ENCODE peak calls at places on chromosomes 2 and 18, in five cellular contexts. S, K, H, J and V are unnamed samples.

GRCh38 chr18:55079067-55079466 is 119.8 kb upstream of the CCDC68 start:
- DNase-seq in K (no peak), S (no peak), J (no peak), H (no peak), V (no peak)

GRCh38 chr2:41966431-41966893 is 81.4 kb upstream of the PKDCC start:
- DNase-seq in H (no peak), J (peak; percentile 73), K (peak; percentile 27), S (peak; percentile 71), V (peak; percentile 95)

GRCh38 chr2:1233280-1233679 is 180.0 kb upstream of the TPO start:
- DNase-seq in S (no peak), J (no peak), K (no peak), H (no peak), V (no peak)

GRCh38 chr2:224196789-224197188 is 157.7 kb upstream of the SERPINE2 start:
- DNase-seq in S (no peak), H (no peak), K (no peak), J (no peak), V (no peak)

GRCh38 chr2:239517686-239518085 is 116.9 kb upstream of the HDAC4 start:
- DNase-seq in S (no peak), J (no peak), K (no peak), H (no peak), V (no peak)

GRCh38 chr18:78296152-78296551 is 683.5 kb upstream of the SALL3 start:
- DNase-seq in S (no peak), K (no peak), H (no peak), J (no peak), V (no peak)

GRCh38 chr18:48933578-48934399 is 17.0 kb downstream of the SMAD7 start:
- DNase-seq in S (no peak), H (no peak), J (no peak), K (no peak), V (no peak)

GRCh38 chr2:144509548-144510205 is 10.2 kb downstream of the ZEB2 start:
- DNase-seq in J (no peak), K (no peak), H (no peak), S (no peak), V (no peak)

GRCh38 chr2:172985139-172985874 is 90.3 kb upstream of the MAP3K20 start:
- DNase-seq in K (no peak), S (peak; percentile 72), J (no peak), H (no peak), V (no peak)

GRCh38 chr18:23232331-23232730 is 97.0 kb downstream of the CABLES1 start:
- DNase-seq in H (peak; percentile 54), J (no peak), S (no peak), K (no peak), V (no peak)

GRCh38 chr2:60391250-60392013 is 162.0 kb downstream of the BCL11A start:
- DNase-seq in H (no peak), K (no peak), J (no peak), S (no peak), V (no peak)

GRCh38 chr2:88022522-88022921 is 6.2 kb upstream of the RNU2-63P start:
- DNase-seq in K (no peak), H (no peak), J (peak; percentile 37), S (no peak), V (no peak)

GRCh38 chr2:177030391-177031000 is 182.1 kb upstream of the HNRNPA3 start:
- DNase-seq in K (no peak), J (no peak), S (no peak), H (no peak), V (no peak)

GRCh38 chr2:163469561-163469962 is 266.2 kb downstream of the FIGN start:
- DNase-seq in K (no peak), H (no peak), S (no peak), J (no peak), V (no peak)

GRCh38 chr2:31347788-31348187 is 66.8 kb downstream of the XDH start:
- DNase-seq in S (no peak), H (no peak), J (no peak), K (no peak), V (no peak)

GRCh38 chr18:70693196-70693595 is 404.4 kb downstream of the SOCS6 start:
- DNase-seq in K (no peak), J (no peak), S (no peak), H (no peak), V (no peak)

GRCh38 chr2:70903641-70904340 is 31.9 kb upstream of the ATP6V1B1 start:
- DNase-seq in S (no peak), H (no peak), J (no peak), K (no peak), V (no peak)

GRCh38 chr2:70902579-70902978 is 33.1 kb upstream of the ATP6V1B1 start:
- DNase-seq in H (no peak), S (no peak), J (no peak), K (no peak), V (no peak)

GRCh38 chr2:70902067-70902442 is 33.6 kb upstream of the ATP6V1B1 start:
- DNase-seq in S (no peak), K (no peak), H (no peak), J (no peak), V (no peak)

GRCh38 chr2:70903171-70903570 is 32.5 kb upstream of the ATP6V1B1 start:
- DNase-seq in J (no peak), H (no peak), K (no peak), S (no peak), V (no peak)

GRCh38 chr2:70901235-70902066 is 34.2 kb upstream of the ATP6V1B1 start:
- DNase-seq in H (no peak), S (no peak), K (no peak), J (no peak), V (no peak)
- TF ChIP-seq POLR2A in H (no peak), S (no peak), K (no peak), J (no peak), V (no peak)

GRCh38 chr2:231707625-231708049 is 688 bp upstream of the PTMA start:
- DNase-seq in H (no peak), S (no peak), K (peak; percentile 67), J (no peak), V (peak; percentile 93)
- TF ChIP-seq POLR2A in H (no peak), S (peak; percentile 83), K (peak; percentile 79), J (peak; percentile 5), V (peak; percentile 80)

GRCh38 chr18:8704361-8705279 is 736 bp upstream of the MTCL1 start:
- DNase-seq in S (peak; percentile 93), J (peak; percentile 89), K (peak; percentile 88), H (no peak), V (peak; percentile 91)
- TF ChIP-seq POLR2A in S (peak; percentile 58), J (peak; percentile 36), K (peak; percentile 68), H (no peak), V (no peak)

GRCh38 chr2:74481432-74481831 is 1.4 kb downstream of the CCDC142 start:
- DNase-seq in K (no peak), S (no peak), J (no peak), H (no peak), V (no peak)

GRCh38 chr2:74481961-74482800 is 617 bp downstream of the CCDC142 start:
- DNase-seq in J (peak; percentile 35), H (no peak), K (no peak), S (no peak), V (no peak)

GRCh38 chr2:74488643-74489481 is 6.0 kb downstream of the TTC31 start:
- DNase-seq in S (peak; percentile 87), J (no peak), K (no peak), H (no peak), V (no peak)

GRCh38 chr2:74486141-74486540 is 3.3 kb downstream of the TTC31 start:
- DNase-seq in J (no peak), H (no peak), S (no peak), K (no peak), V (no peak)

DNA sequence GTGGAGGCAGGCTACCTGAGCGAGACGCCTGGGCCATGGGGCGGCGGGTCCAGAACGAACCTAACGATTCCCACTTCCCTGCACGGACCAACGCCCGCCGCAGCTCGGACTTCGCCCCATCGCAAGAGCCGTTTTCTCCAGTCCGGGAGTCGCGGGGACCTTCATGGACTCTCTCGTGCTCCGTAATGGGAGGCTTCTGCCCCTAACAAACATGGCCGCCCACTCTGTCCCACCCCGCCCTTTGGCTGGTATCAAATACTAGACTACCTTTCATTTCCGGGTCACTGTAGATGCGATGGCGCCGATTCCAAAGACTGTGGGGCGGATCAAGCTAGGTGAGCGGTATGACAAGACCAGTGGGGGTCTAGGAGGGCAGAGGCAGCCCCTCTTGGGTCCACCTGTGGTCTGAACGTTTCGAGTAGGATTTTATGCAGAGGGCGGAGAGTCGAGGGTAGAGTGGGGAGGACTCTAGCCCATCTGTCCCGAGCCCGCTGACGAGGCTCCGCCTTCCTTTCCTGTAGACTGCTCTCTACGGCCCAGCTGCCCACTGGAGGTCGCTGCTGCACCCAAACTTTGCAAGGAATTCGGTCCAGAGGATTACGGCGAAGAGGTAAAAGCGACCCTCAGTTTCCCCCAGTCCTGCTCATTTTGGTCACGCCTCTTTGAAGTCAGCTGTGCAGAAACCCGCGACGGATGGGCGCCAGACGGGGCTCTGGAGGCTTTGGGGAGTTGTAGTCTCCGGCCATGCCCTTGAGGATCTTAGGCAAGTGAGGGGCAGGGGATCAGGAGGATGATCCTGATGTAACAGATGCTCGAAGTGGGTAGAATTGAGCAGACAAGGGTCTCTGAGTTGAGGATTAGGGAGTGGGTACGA is at the start of the genes CCDC142 and TTC31:
- DNase-seq in J (peak; percentile 97), K (peak; percentile 96), S (peak; percentile 97), H (peak; percentile 89), V (peak; percentile 98)
- TF ChIP-seq POLR2A in J (peak; percentile 79), K (peak; percentile 26), S (peak; percentile 57), H (peak; percentile 83), V (no peak)

DNA sequence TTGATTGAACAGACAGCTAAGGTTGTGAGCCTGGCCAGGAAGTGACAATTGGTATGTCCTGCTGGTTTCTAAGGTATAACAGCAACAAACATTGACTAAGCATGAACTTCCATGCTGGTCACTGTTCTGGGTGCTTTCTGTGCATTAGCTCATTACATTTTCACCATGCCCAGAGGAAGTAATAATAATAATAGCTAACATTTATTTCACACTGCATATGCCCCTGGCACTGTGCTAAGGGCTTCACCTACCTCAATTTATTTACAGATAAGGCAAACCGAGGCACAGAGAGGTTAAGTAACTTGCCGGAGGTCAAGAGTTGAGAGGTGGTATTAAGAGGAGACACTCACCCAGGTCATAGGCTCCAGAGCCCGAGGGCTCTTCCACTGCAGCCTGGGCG is 113.6 kb downstream of the PDCL3 start:
- DNase-seq in S (no peak), J (no peak), H (no peak), K (no peak), V (no peak)
- TF ChIP-seq POLR2A in S (no peak), J (no peak), H (no peak), K (no peak), V (no peak)